ENCODE peak calls at places on chromosomes 7 and 10, in six cellular contexts. M, Y, X, L, S and B are unnamed samples.

GRCh38 chr10:71239131-71239915 is 27.0 kb downstream of the UNC5B start:
- DNase-seq in Y (no peak), X (no peak), M (no peak), L (no peak), S (no peak), B (no peak)

GRCh38 chr7:36416251-36416650 is 26.6 kb downstream of the ANLN start:
- DNase-seq in S (no peak), Y (no peak), X (no peak), M (no peak), L (no peak), B (no peak)

GRCh38 chr7:3880221-3880935 is 579.3 kb downstream of the SDK1 start:
- DNase-seq in X (no peak), Y (no peak), L (no peak), M (no peak), S (no peak), B (no peak)

GRCh38 chr7:145106001-145106400 is 270.1 kb upstream of the TPK1 start:
- DNase-seq in X (no peak), Y (no peak), S (peak; percentile 21), L (no peak), M (no peak), B (peak; percentile 82)

GRCh38 chr7:129890090-129890489 is 62.7 kb downstream of the UBE2H start:
- DNase-seq in M (no peak), Y (no peak), X (no peak), L (no peak), S (no peak), B (no peak)

GRCh38 chr10:70277396-70278030 is 6.3 kb downstream of the NPFFR1 start:
- DNase-seq in Y (no peak), M (peak; percentile 27), X (no peak), S (no peak), L (no peak), B (no peak)

GRCh38 chr7:158325530-158326381 is 261.9 kb downstream of the PTPRN2 start:
- DNase-seq in S (peak; percentile 75), Y (peak; percentile 98), M (no peak), L (no peak), X (no peak), B (peak; percentile 26)

GRCh38 chr10:31508882-31509281 is 189.9 kb downstream of the ZEB1 start:
- DNase-seq in Y (no peak), S (no peak), X (peak; percentile 27), M (no peak), L (no peak), B (peak; percentile 24)

GRCh38 chr10:29680091-29680490 is 45.3 kb upstream of the SVIL start:
- DNase-seq in S (no peak), Y (no peak), M (no peak), L (no peak), X (no peak), B (no peak)

GRCh38 chr10:114398587-114399331 is 5.5 kb downstream of the AFAP1L2 start:
- DNase-seq in X (no peak), S (no peak), M (peak; percentile 63), Y (no peak), L (no peak), B (no peak)

GRCh38 chr10:114395361-114396022 is 8.8 kb downstream of the AFAP1L2 start:
- DNase-seq in S (no peak), M (peak; percentile 48), Y (no peak), X (no peak), L (no peak), B (no peak)

GRCh38 chr10:114396455-114396854 is 7.8 kb downstream of the AFAP1L2 start:
- DNase-seq in S (no peak), X (peak; percentile 29), M (no peak), L (no peak), Y (no peak), B (no peak)

GRCh38 chr10:114399576-114399975 is 4.7 kb downstream of the AFAP1L2 start:
- DNase-seq in L (no peak), X (no peak), Y (no peak), M (no peak), S (no peak), B (no peak)

DNA sequence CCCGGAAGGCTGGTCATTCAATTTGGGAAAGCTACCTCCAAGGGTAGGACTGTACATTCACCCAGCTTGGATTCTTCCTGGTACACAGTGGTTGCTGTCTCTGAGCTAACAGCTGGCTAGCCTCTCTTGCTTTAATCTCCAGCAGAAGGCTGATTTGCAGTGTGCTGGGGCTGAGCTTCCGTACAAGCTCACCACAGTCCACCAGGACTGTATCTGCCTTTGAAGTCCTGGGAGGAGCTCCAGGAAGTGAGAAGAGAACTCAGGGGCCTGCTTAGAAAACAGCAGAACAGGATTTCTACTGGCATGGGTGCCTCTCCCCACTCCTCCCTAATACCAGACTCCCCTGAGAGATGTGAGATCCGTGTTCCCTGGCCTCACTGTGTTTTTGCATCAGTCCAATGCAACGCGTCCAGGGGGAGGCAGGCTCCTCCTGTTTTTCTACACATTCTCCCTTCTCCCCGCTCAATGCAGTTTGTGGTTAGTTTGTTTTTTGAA is 6.6 kb downstream of the AFAP1L2 start:
- DNase-seq in M (peak; percentile 74), L (no peak), Y (no peak), S (peak; percentile 48), X (peak; percentile 25), B (peak; percentile 69)
- TF ChIP-seq CTCF in M (no peak), L (no peak), Y (no peak), S (peak; percentile 29), X (no peak), B (peak; percentile 41)

GRCh38 chr7:603152-603941 is 83.7 kb upstream of the PDGFA start:
- DNase-seq in L (no peak), Y (no peak), X (no peak), S (no peak), M (no peak), B (no peak)
- H3K4me3 ChIP-seq in L (peak overlapping the region; percentile 57), Y (no peak overlapping the region), X (no peak overlapping the region), S (no peak overlapping the region), M (no peak overlapping the region), B (no peak overlapping the region)

GRCh38 chr10:95334793-95335120 is 44.0 kb upstream of the PDLIM1 start:
- DNase-seq in Y (no peak), X (no peak), S (no peak), L (no peak), M (no peak), B (no peak)

GRCh38 chr10:95335933-95336699 is 45.3 kb upstream of the PDLIM1 start:
- DNase-seq in S (no peak), M (no peak), X (no peak), L (no peak), Y (no peak), B (no peak)

GRCh38 chr10:95337354-95337753 is 46.6 kb upstream of the PDLIM1 start:
- DNase-seq in L (no peak), Y (no peak), M (no peak), X (no peak), S (no peak), B (no peak)

GRCh38 chr10:95337761-95338160 is 47.0 kb upstream of the PDLIM1 start:
- DNase-seq in X (no peak), Y (no peak), M (no peak), L (no peak), S (no peak), B (no peak)

DNA sequence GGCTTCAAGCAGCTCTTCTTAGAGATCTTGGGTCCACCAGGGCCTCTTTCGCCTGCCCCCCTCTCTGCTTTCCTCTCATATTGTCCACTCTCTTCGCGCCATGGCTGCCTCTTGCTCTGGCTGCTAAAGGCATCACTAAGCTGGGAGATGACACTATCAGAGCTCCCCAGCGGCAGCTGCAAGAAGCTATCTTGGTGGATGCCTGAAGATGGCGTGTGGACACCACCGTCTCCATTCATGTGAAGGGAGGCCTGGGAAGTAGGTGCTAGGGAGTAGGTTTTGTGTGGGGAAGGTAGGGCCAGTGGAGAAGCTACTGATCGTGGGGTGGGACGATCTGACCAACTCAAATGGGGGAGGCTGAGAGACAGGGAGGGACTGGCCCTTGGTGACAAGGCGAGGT is 45.9 kb upstream of the PDLIM1 start:
- DNase-seq in X (no peak), M (no peak), L (no peak), Y (peak; percentile 68), S (no peak), B (no peak)
- TF ChIP-seq CTCF in X (no peak), M (no peak), L (no peak), Y (peak; percentile 59), S (no peak), B (no peak)

GRCh38 chr7:93117327-93117726 is 452 bp downstream of the SAMD9 start:
- DNase-seq in X (no peak), S (no peak), Y (no peak), M (no peak), L (no peak), B (no peak)
- H3K4me3 ChIP-seq in X (peak overlapping the region; percentile 65), S (peak overlapping the region; percentile 4), Y (no peak overlapping the region), M (peak overlapping the region; percentile 54), L (peak overlapping the region; percentile 69), B (peak overlapping the region; percentile 52)

GRCh38 chr10:73263948-73264347 is 11.5 kb upstream of the MRPS16 start:
- DNase-seq in X (peak; percentile 34), Y (no peak), S (peak; percentile 11), L (no peak), M (no peak), B (peak; percentile 58)
- TF ChIP-seq CTCF in X (peak; percentile 64), Y (peak; percentile 75), S (peak; percentile 61), L (peak; percentile 44), M (no peak), B (peak; percentile 49)

GRCh38 chr7:149625947-149626392 is 128.4 kb upstream of the ZNF746 start:
- DNase-seq in Y (no peak), M (no peak), L (no peak), X (no peak), S (peak; percentile 15), B (peak; percentile 26)

GRCh38 chr7:149626972-149627371 is 129.4 kb upstream of the ZNF746 start:
- DNase-seq in Y (peak; percentile 60), L (no peak), X (no peak), M (no peak), S (no peak), B (no peak)

GRCh38 chr7:149624006-149624405 is 126.4 kb upstream of the ZNF746 start:
- DNase-seq in L (peak; percentile 50), M (peak; percentile 72), Y (peak; percentile 66), X (no peak), S (peak; percentile 61), B (peak; percentile 38)

GRCh38 chr7:149624419-149625338 is 127.1 kb upstream of the ZNF746 start:
- DNase-seq in M (peak; percentile 96), L (peak; percentile 93), Y (peak; percentile 98), X (peak; percentile 95), S (peak; percentile 97), B (peak; percentile 94)

GRCh38 chr7:149625339-149625946 is 127.8 kb upstream of the ZNF746 start:
- DNase-seq in Y (peak; percentile 86), L (peak; percentile 45), S (peak; percentile 72), X (peak; percentile 62), M (peak; percentile 81), B (peak; percentile 80)
- H3K4me3 ChIP-seq in Y (peak overlapping the region; percentile 94), L (peak overlapping the region; percentile 92), S (peak overlapping the region; percentile 83), X (peak overlapping the region; percentile 93), M (peak overlapping the region; percentile 87), B (peak overlapping the region; percentile 77)